ENCODE peak calls at places on chromosomes 13 and 19, in four cellular contexts. R is MV-4-11, G is ecto neural progenitor cell, N is omental fat pad. B is an unnamed sample.

GRCh38 chr13:96011291-96011875 is 41.8 kb downstream of the UGGT2 start:
- DNase-seq in R (no peak), G (no peak), N (no peak), B (no peak)

GRCh38 chr19:4415352-4415751 is 12.9 kb downstream of the CHAF1A start:
- DNase-seq in R (no peak), G (peak), N (no peak), B (no peak)

GRCh38 chr13:99083976-99084375 is 106.1 kb upstream of the DOCK9 start:
- DNase-seq in R (no peak), G (no peak), N (no peak), B (no peak)

GRCh38 chr13:113023217-113023597 is 54.2 kb downstream of the MCF2L start:
- DNase-seq in R (no peak), G (no peak), N (no peak), B (no peak)

GRCh38 chr13:71619096-71619495 is 247.9 kb downstream of the DACH1 start:
- DNase-seq in R (no peak), G (no peak), N (no peak), B (no peak)

GRCh38 chr19:51531349-51532315 is at the start of gene SIGLEC6:
- DNase-seq in R (peak), G (no peak), N (no peak), B (peak)

GRCh38 chr19:41436664-41436951 is 3.1 kb downstream of the DMAC2 start:
- DNase-seq in R (no peak), G (no peak), N (no peak), B (no peak)

GRCh38 chr19:56642711-56643459 is at the start of gene SMIM17:
- DNase-seq in R (no peak), G (no peak), N (no peak), B (no peak)

GRCh38 chr19:14381689-14382474 is 638 bp downstream of the ADGRE5 start:
- DNase-seq in R (peak), G (no peak), N (no peak), B (peak)

GRCh38 chr13:48233886-48234488 is 981 bp downstream of the ITM2B start:
- DNase-seq in R (no peak), G (no peak), N (no peak), B (no peak)

GRCh38 chr19:12893582-12893981 is 2.6 kb downstream of the GCDH start:
- DNase-seq in R (no peak), G (no peak), N (no peak), B (no peak)

GRCh38 chr19:34503546-34504272 is 22.2 kb downstream of the WTIP start:
- DNase-seq in R (no peak), G (no peak), N (no peak), B (no peak)

GRCh38 chr13:76937416-76937815 is 10.9 kb upstream of the ACOD1 start:
- DNase-seq in R (peak), G (no peak), N (no peak), B (no peak)

GRCh38 chr19:35216833-35217707 is 11.5 kb downstream of the FAM187B start:
- DNase-seq in R (peak), G (no peak), N (no peak), B (peak)

GRCh38 chr13:53405616-53406015 is 377.0 kb downstream of the OLFM4 start:
- DNase-seq in R (no peak), G (peak), N (no peak), B (no peak)

GRCh38 chr19:19821366-19822147 is at the start of gene ZNF506:
- DNase-seq in R (peak), G (peak), N (peak), B (peak)

GRCh38 chr13:33307820-33308219 is 22.3 kb upstream of the STARD13 start:
- DNase-seq in R (no peak), G (no peak), N (no peak), B (no peak)

GRCh38 chr19:56476671-56477428 is at the start of gene ZNF667:
- DNase-seq in R (no peak), G (no peak), N (no peak), B (peak)

GRCh38 chr13:110907951-110908898 is 6.6 kb downstream of the ANKRD10 start:
- DNase-seq in R (no peak), G (no peak), N (no peak), B (no peak)

GRCh38 chr19:40272261-40272660 is 12.9 kb downstream of the AKT2 start:
- DNase-seq in R (no peak), G (no peak), N (no peak), B (no peak)